ENCODE peak calls at places on chromosomes 2 and 18, in nine cellular contexts. V is psoas muscle; P is A549; N is RWPE2; L is heart left ventricle; I is ovary; Y is RWPE1; F is PC-9; R is CD8-positive, alpha-beta T cell. K is an unnamed sample.

GRCh38 chr2:74525717-74526648 is at the start of gene DQX1:
- DNase-seq in V (no peak), P (no peak), N (no peak), L (no peak), I (no peak), Y (peak), F (peak), R (no peak), K (no peak)

GRCh38 chr2:66030553-66030952 is 404.4 kb upstream of the MEIS1 start:
- DNase-seq in V (no peak), P (no peak), N (no peak), L (no peak), I (no peak), Y (peak), F (no peak), R (no peak), K (no peak)

GRCh38 chr2:168244318-168244717 is 3.1 kb downstream of the STK39 start:
- DNase-seq in V (no peak), P (no peak), N (no peak), L (no peak), I (no peak), Y (peak), F (no peak), R (peak), K (no peak)

GRCh38 chr2:60899230-60899891 is 18.0 kb downstream of the REL start:
- DNase-seq in V (no peak), P (no peak), N (no peak), L (no peak), I (no peak), Y (no peak), F (no peak), R (no peak), K (no peak)

GRCh38 chr2:22340711-22341110 is 1044.3 kb upstream of the KLHL29 start:
- DNase-seq in V (no peak), P (no peak), N (no peak), L (no peak), I (no peak), Y (no peak), F (no peak), R (no peak), K (no peak)

GRCh38 chr2:232365621-232366321 is 12.8 kb upstream of the ALPP start:
- DNase-seq in V (no peak), P (peak), N (peak), L (peak), I (no peak), Y (no peak), F (peak), R (no peak), K (no peak)

GRCh38 chr2:170554278-170554955 is 160.7 kb upstream of the SP5 start:
- DNase-seq in V (peak), P (no peak), N (peak), L (no peak), I (peak), Y (peak), F (no peak), R (no peak), K (peak)

GRCh38 chr2:223837290-223838061 is at the start of gene AP1S3:
- DNase-seq in V (peak), P (peak), N (peak), L (peak), I (peak), Y (peak), F (peak), R (peak), K (peak)

GRCh38 chr2:75558786-75559428 is 1.8 kb downstream of the EVA1A start:
- DNase-seq in V (no peak), P (no peak), N (no peak), L (no peak), I (no peak), Y (no peak), F (peak), R (no peak), K (no peak)

GRCh38 chr2:86498468-86499260 is 57.5 kb downstream of the KDM3A start:
- DNase-seq in V (no peak), P (no peak), N (no peak), L (no peak), I (no peak), Y (peak), F (peak), R (no peak), K (no peak)

GRCh38 chr2:171095014-171095582 is 65.6 kb downstream of the TLK1 start:
- DNase-seq in V (no peak), P (no peak), N (no peak), L (no peak), I (no peak), Y (no peak), F (no peak), R (no peak), K (no peak)

GRCh38 chr2:226995625-226996041 is 159.8 kb downstream of the RHBDD1 start:
- DNase-seq in V (peak), P (no peak), N (peak), L (no peak), I (no peak), Y (peak), F (no peak), R (no peak), K (no peak)

GRCh38 chr2:74046441-74046840 is 61.7 kb downstream of the TET3 start:
- DNase-seq in V (no peak), P (no peak), N (no peak), L (no peak), I (no peak), Y (no peak), F (no peak), R (no peak), K (no peak)

GRCh38 chr18:55912071-55912470 is 324.1 kb upstream of the TCF4 start:
- DNase-seq in V (no peak), P (no peak), N (no peak), L (no peak), I (no peak), Y (no peak), F (no peak), R (no peak), K (no peak)

GRCh38 chr18:61322265-61322873 is 10.9 kb upstream of the CDH20 start:
- DNase-seq in V (peak), P (peak), N (no peak), L (peak), I (peak), Y (peak), F (no peak), R (no peak), K (no peak)

GRCh38 chr2:176484838-176485237 is 215.6 kb downstream of the MTX2 start:
- DNase-seq in V (no peak), P (no peak), N (no peak), L (no peak), I (no peak), Y (no peak), F (no peak), R (no peak), K (no peak)

GRCh38 chr2:120373424-120373823 is 27.5 kb downstream of the INHBB start:
- DNase-seq in V (no peak), P (no peak), N (no peak), L (peak), I (no peak), Y (no peak), F (no peak), R (no peak), K (no peak)

GRCh38 chr2:75021672-75022071 is 63.2 kb downstream of the POLE4 start:
- DNase-seq in V (no peak), P (no peak), N (no peak), L (no peak), I (no peak), Y (no peak), F (no peak), R (no peak), K (no peak)

GRCh38 chr2:3432693-3433338 is 53.3 kb downstream of the TRAPPC12 start:
- DNase-seq in V (no peak), P (no peak), N (no peak), L (no peak), I (no peak), Y (no peak), F (no peak), R (no peak), K (no peak)

GRCh38 chr2:196263181-196263747 is 91.9 kb upstream of the STK17B start:
- DNase-seq in V (no peak), P (no peak), N (no peak), L (no peak), I (no peak), Y (no peak), F (peak), R (no peak), K (no peak)

GRCh38 chr18:57258131-57258777 is 94.1 kb upstream of the ST8SIA3 start:
- DNase-seq in V (no peak), P (no peak), N (no peak), L (no peak), I (no peak), Y (no peak), F (no peak), R (no peak), K (no peak)

GRCh38 chr2:12284487-12284886 is 432.2 kb upstream of the TRIB2 start:
- DNase-seq in V (no peak), P (no peak), N (no peak), L (no peak), I (no peak), Y (peak), F (peak), R (no peak), K (no peak)

GRCh38 chr18:35826477-35826876 is 146.0 kb upstream of the RMP24 start:
- DNase-seq in V (no peak), P (no peak), N (no peak), L (no peak), I (no peak), Y (no peak), F (no peak), R (no peak), K (no peak)

GRCh38 chr2:45458909-45459563 is 152.0 kb downstream of the SRBD1 start:
- DNase-seq in V (no peak), P (peak), N (no peak), L (no peak), I (no peak), Y (peak), F (peak), R (no peak), K (peak)

GRCh38 chr2:126889501-126890135 is 9.1 kb upstream of the TEX51 start:
- DNase-seq in V (no peak), P (no peak), N (peak), L (no peak), I (no peak), Y (no peak), F (no peak), R (no peak), K (peak)

GRCh38 chr2:99900589-99900988 is 241.8 kb downstream of the AFF3 start:
- DNase-seq in V (no peak), P (no peak), N (no peak), L (no peak), I (no peak), Y (no peak), F (no peak), R (no peak), K (no peak)

GRCh38 chr2:31255911-31256571 is 22.1 kb downstream of the EHD3 start:
- DNase-seq in V (no peak), P (no peak), N (no peak), L (no peak), I (no peak), Y (peak), F (no peak), R (no peak), K (no peak)

GRCh38 chr2:23037596-23037995 is 347.4 kb upstream of the KLHL29 start:
- DNase-seq in V (no peak), P (no peak), N (no peak), L (no peak), I (no peak), Y (no peak), F (peak), R (no peak), K (no peak)

GRCh38 chr18:9433616-9434239 is 41.6 kb upstream of the RALBP1 start:
- DNase-seq in V (no peak), P (no peak), N (no peak), L (no peak), I (no peak), Y (no peak), F (no peak), R (no peak), K (no peak)

GRCh38 chr18:604771-605170 is 8.0 kb downstream of the CLUL1 start:
- DNase-seq in V (no peak), P (no peak), N (no peak), L (no peak), I (no peak), Y (no peak), F (no peak), R (no peak), K (no peak)

GRCh38 chr2:73952499-73953446 is 26.1 kb downstream of the DGUOK start:
- DNase-seq in V (peak), P (no peak), N (no peak), L (no peak), I (no peak), Y (no peak), F (no peak), R (no peak), K (peak)

GRCh38 chr2:179511105-179511504 is 246.5 kb upstream of the SESTD1 start:
- DNase-seq in V (no peak), P (no peak), N (no peak), L (no peak), I (no peak), Y (no peak), F (no peak), R (no peak), K (no peak)

GRCh38 chr2:65661980-65662653 is 229.7 kb upstream of the SPRED2 start:
- DNase-seq in V (no peak), P (no peak), N (no peak), L (no peak), I (no peak), Y (no peak), F (no peak), R (no peak), K (no peak)

GRCh38 chr2:8145385-8145784 is 536.5 kb upstream of the ID2 start:
- DNase-seq in V (no peak), P (no peak), N (no peak), L (no peak), I (no peak), Y (no peak), F (no peak), R (no peak), K (no peak)
- H3K27ac ChIP-seq in V (no peak), P (no peak), N (no peak), L (no peak), I (no peak), Y (no peak), F (no peak), R (no peak), K (no peak)

GRCh38 chr18:52992041-52992440 is 652.0 kb downstream of the DCC start:
- DNase-seq in V (no peak), P (no peak), N (no peak), L (no peak), I (no peak), Y (no peak), F (no peak), R (no peak), K (no peak)
- TF ChIP-seq CTCF in V (no peak), P (no peak), N (peak), L (peak), I (no peak), Y (peak), F (no peak), R (no peak), K (no peak)

GRCh38 chr18:11078491-11078890 is 70.9 kb downstream of the PIEZO2 start:
- DNase-seq in V (no peak), P (no peak), N (no peak), L (no peak), I (no peak), Y (no peak), F (no peak), R (no peak), K (no peak)
- H3K27ac ChIP-seq in V (no peak), P (no peak), N (no peak), L (no peak), I (no peak), Y (no peak), F (no peak), R (no peak), K (no peak)

GRCh38 chr2:148020358-148021058 is at the start of gene ORC4:
- DNase-seq in V (peak), P (peak), N (peak), L (peak), I (peak), Y (peak), F (peak), R (peak), K (peak)

GRCh38 chr2:148022351-148022750 is 1.5 kb downstream of the MBD5 start:
- DNase-seq in V (no peak), P (no peak), N (no peak), L (no peak), I (no peak), Y (no peak), F (no peak), R (no peak), K (no peak)

GRCh38 chr2:148022882-148023281 is 2.0 kb downstream of the MBD5 start:
- DNase-seq in V (no peak), P (no peak), N (no peak), L (no peak), I (no peak), Y (no peak), F (no peak), R (no peak), K (no peak)

GRCh38 chr2:148020036-148020357 is 540 bp downstream of the ORC4 start:
- DNase-seq in V (no peak), P (no peak), N (no peak), L (no peak), I (no peak), Y (no peak), F (peak), R (no peak), K (no peak)

GRCh38 chr2:148021059-148021985 is at the start of gene MBD5:
- DNase-seq in V (peak), P (peak), N (no peak), L (peak), I (no peak), Y (peak), F (peak), R (peak), K (peak)
- TF ChIP-seq CTCF in V (no peak), P (no peak), N (no peak), L (no peak), I (no peak), Y (no peak), F (no peak), R (no peak), K (no peak)

GRCh38 chr18:48840491-48840877 is 110.3 kb downstream of the SMAD7 start:
- DNase-seq in V (no peak), P (no peak), N (no peak), L (peak), I (no peak), Y (no peak), F (no peak), R (no peak), K (no peak)

GRCh38 chr18:48838921-48839818 is 111.6 kb downstream of the SMAD7 start:
- DNase-seq in V (no peak), P (peak), N (no peak), L (peak), I (no peak), Y (peak), F (peak), R (no peak), K (no peak)

GRCh38 chr18:48838166-48838775 is 112.5 kb downstream of the SMAD7 start:
- DNase-seq in V (no peak), P (no peak), N (no peak), L (peak), I (no peak), Y (no peak), F (no peak), R (no peak), K (no peak)

GRCh38 chr18:48841381-48842258 is 109.1 kb downstream of the SMAD7 start:
- DNase-seq in V (peak), P (no peak), N (no peak), L (peak), I (no peak), Y (no peak), F (peak), R (no peak), K (peak)

DNA sequence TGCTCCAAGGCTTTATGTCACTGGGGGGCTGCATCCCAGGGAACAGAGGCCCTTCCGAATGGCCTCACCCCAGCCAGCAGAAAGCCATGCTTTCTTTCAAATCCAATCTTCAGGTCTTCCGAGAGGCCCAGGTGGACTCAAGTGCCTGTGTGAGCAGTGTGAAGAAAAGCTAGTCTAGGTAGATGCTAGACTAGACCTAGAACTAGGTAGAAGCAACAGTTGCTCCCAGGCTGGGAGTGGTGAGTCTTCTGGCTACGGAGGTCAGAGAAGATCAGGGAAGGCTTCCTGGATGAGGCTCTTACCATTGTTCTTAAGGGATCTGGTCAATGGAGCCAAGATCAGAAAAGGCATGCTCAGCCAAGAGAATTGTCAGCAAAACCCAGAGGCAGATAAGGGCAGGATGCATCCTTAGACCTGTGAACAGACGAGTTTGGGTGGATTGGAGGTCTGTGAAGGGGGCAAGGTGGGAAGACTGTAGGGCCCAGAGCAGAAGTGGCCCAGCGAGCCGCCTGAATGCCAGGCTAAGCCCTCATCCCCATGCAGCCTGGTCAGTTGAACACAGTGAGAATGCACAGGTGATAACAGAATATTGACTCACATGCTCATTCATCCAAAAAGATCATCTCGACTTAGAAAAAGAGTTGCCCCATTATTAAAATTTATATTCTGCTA is 110.8 kb downstream of the SMAD7 start:
- DNase-seq in V (no peak), P (no peak), N (no peak), L (peak), I (no peak), Y (no peak), F (no peak), R (no peak), K (no peak)
- H3K27ac ChIP-seq in V (no peak), P (peak), N (peak), L (peak), I (no peak), Y (peak), F (peak), R (no peak), K (peak)

GRCh38 chr18:7133181-7133580 is 15.6 kb upstream of the LAMA1 start:
- DNase-seq in V (no peak), P (no peak), N (no peak), L (no peak), I (no peak), Y (no peak), F (no peak), R (no peak), K (no peak)
- TF ChIP-seq CTCF in V (no peak), P (no peak), N (no peak), L (no peak), I (no peak), Y (no peak), F (no peak), R (no peak), K (no peak)

K was measured in ascending aorta.